ENCODE peak calls at places on chromosomes 3 and 15, in ten cellular contexts. G, R, A, H, N, T, K, I, L and O are unnamed samples.

GRCh38 chr3:66036586-66037061 is 2.1 kb downstream of the MAGI1 start:
- DNase-seq in G (peak; percentile 45), R (no peak), A (peak; percentile 85), H (peak; percentile 72), N (peak; percentile 23), T (no peak), K (no peak), I (no peak), L (no peak), O (no peak)

GRCh38 chr3:50534721-50535330 is 31.4 kb upstream of the CACNA2D2 start:
- DNase-seq in G (no peak), R (no peak), A (no peak), H (no peak), N (no peak), T (no peak), K (no peak), I (no peak), L (no peak), O (no peak)

GRCh38 chr15:68241088-68241935 is 11.8 kb upstream of the CLN6 start:
- DNase-seq in G (no peak), R (no peak), A (no peak), H (peak; percentile 45), N (no peak), T (no peak), K (no peak), I (no peak), L (no peak), O (no peak)

GRCh38 chr3:184500344-184500923 is 61.2 kb upstream of the EPHB3 start:
- DNase-seq in G (no peak), R (no peak), A (no peak), H (peak; percentile 60), N (no peak), T (no peak), K (no peak), I (no peak), L (no peak), O (no peak)

GRCh38 chr3:189457201-189457607 is 174.0 kb upstream of the TP63 start:
- DNase-seq in G (no peak), R (no peak), A (peak; percentile 2), H (no peak), N (no peak), T (no peak), K (no peak), I (no peak), L (no peak), O (no peak)

GRCh38 chr3:112078125-112079083 is 7.8 kb upstream of the C3orf52 start:
- DNase-seq in G (no peak), R (no peak), A (no peak), H (no peak), N (no peak), T (no peak), K (no peak), I (no peak), L (no peak), O (no peak)

GRCh38 chr15:62977952-62978811 is 64.4 kb upstream of the TPM1 start:
- DNase-seq in G (no peak), R (no peak), A (peak; percentile 60), H (no peak), N (no peak), T (no peak), K (no peak), I (peak; percentile 74), L (no peak), O (no peak)

GRCh38 chr15:74784426-74784825 is 2.5 kb downstream of the CSK start:
- DNase-seq in G (no peak), R (peak; percentile 18), A (no peak), H (no peak), N (no peak), T (no peak), K (no peak), I (no peak), L (no peak), O (no peak)

GRCh38 chr15:33675246-33675645 is 293.1 kb upstream of the CHRM5 start:
- DNase-seq in G (no peak), R (no peak), A (no peak), H (peak; percentile 81), N (no peak), T (no peak), K (no peak), I (no peak), L (no peak), O (no peak)

GRCh38 chr3:185317674-185318073 is 45.3 kb upstream of the MAP3K13 start:
- DNase-seq in G (no peak), R (no peak), A (no peak), H (no peak), N (no peak), T (no peak), K (no peak), I (no peak), L (no peak), O (no peak)

GRCh38 chr3:138051946-138052802 is 42.2 kb downstream of the CLDN18 start:
- DNase-seq in G (peak; percentile 69), R (no peak), A (peak; percentile 49), H (peak; percentile 76), N (no peak), T (no peak), K (no peak), I (no peak), L (no peak), O (peak; percentile 80)

GRCh38 chr15:53469422-53469821 is 290.0 kb downstream of the WDR72 start:
- DNase-seq in G (no peak), R (no peak), A (no peak), H (no peak), N (no peak), T (no peak), K (no peak), I (no peak), L (no peak), O (no peak)

GRCh38 chr3:78867409-78868372 is 900.1 kb downstream of the ROBO1 start:
- DNase-seq in G (no peak), R (no peak), A (no peak), H (no peak), N (no peak), T (no peak), K (no peak), I (no peak), L (no peak), O (no peak)

GRCh38 chr3:124213641-124214040 is 221.7 kb upstream of the ROPN1 start:
- DNase-seq in G (no peak), R (no peak), A (no peak), H (no peak), N (no peak), T (no peak), K (no peak), I (no peak), L (no peak), O (no peak)

GRCh38 chr15:51155906-51156305 is 61.2 kb upstream of the TNFAIP8L3 start:
- DNase-seq in G (no peak), R (no peak), A (no peak), H (no peak), N (no peak), T (no peak), K (no peak), I (no peak), L (no peak), O (no peak)

GRCh38 chr3:11720220-11721113 is 76.8 kb upstream of the VGLL4 start:
- DNase-seq in G (peak; percentile 88), R (peak; percentile 58), A (peak; percentile 81), H (peak; percentile 74), N (peak; percentile 69), T (peak; percentile 82), K (peak; percentile 65), I (peak; percentile 82), L (peak; percentile 36), O (peak; percentile 91)

GRCh38 chr3:106004137-106004600 is 135.4 kb upstream of the CBLB start:
- DNase-seq in G (no peak), R (no peak), A (peak; percentile 66), H (no peak), N (no peak), T (no peak), K (no peak), I (no peak), L (no peak), O (no peak)

GRCh38 chr3:49013738-49014660 is 4.4 kb downstream of the DALRD3 start:
- DNase-seq in G (no peak), R (no peak), A (peak; percentile 50), H (peak; percentile 88), N (no peak), T (peak; percentile 70), K (no peak), I (no peak), L (no peak), O (no peak)

DNA sequence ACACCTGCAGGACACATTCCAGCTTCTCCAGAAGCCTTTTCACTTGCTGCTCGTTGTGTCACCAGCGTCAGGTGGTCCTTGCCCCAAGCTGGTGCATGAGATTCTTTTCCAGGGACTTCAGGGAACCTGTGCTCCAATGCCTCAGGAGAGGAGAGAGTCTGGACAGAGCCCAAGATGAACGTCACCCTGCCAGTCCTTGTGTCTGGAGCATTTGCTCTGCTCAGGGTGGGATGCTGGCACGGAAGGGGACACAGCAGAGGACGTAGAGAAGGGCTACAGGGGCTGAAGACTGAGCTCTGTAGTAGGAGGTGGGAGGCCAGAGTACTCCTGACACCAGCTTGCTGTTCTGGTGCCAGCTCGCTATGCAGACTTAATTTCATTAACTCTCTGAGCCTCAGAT is 262.1 kb downstream of the XXYLT1 start:
- DNase-seq in G (no peak), R (no peak), A (no peak), H (no peak), N (no peak), T (no peak), K (no peak), I (no peak), L (no peak), O (peak; percentile 32)
- H3K4me1 ChIP-seq in G (no peaks in the 10 kb centered on the region), R (no peaks in the 10 kb centered on the region), A (no peaks in the 10 kb centered on the region), H (peaks cover 4% of the 10 kb centered on the region), N (peaks cover under 1% of the 10 kb centered on the region), T (no peaks in the 10 kb centered on the region), K (no peaks in the 10 kb centered on the region), I (peaks cover under 1% of the 10 kb centered on the region), L (no peaks in the 10 kb centered on the region), O (no peaks in the 10 kb centered on the region)

DNA sequence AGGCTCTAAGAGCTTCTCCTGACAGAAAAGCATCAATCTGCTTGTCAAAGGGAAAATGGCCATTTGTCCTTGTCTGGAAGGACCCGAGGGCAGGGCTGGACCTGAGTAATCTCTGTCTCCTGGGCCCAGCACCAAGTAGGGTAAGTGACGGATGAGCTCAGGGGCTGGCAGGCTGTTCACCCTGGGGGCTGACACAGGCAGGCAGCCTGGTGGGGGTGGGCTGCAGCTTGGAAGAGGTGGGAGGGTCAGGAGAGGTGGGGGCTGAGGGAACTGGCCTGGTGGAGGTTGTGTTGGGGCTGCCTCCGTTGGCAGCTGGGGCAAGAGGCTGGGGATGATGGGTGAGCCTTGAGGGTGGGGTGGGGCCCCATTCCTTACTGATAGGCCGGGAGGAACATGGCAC is 42.3 kb upstream of the ADPGK start:
- DNase-seq in G (no peak), R (no peak), A (no peak), H (no peak), N (no peak), T (no peak), K (no peak), I (no peak), L (no peak), O (no peak)
- H3K4me1 ChIP-seq in G (no peaks in the 10 kb centered on the region), R (no peaks in the 10 kb centered on the region), A (no peaks in the 10 kb centered on the region), H (peaks cover 3% of the 10 kb centered on the region), N (no peaks in the 10 kb centered on the region), T (no peaks in the 10 kb centered on the region), K (no peaks in the 10 kb centered on the region), I (no peaks in the 10 kb centered on the region), L (peaks cover 9% of the 10 kb centered on the region), O (no peaks in the 10 kb centered on the region)

GRCh38 chr3:31225923-31226322 is 306.8 kb upstream of the STT3B start:
- DNase-seq in G (no peak), R (no peak), A (no peak), H (no peak), N (no peak), T (no peak), K (no peak), I (no peak), L (no peak), O (no peak)
- H3K4me1 ChIP-seq in G (peaks cover 19% of the 10 kb centered on the region), R (peaks cover 87% of the 10 kb centered on the region), A (peaks cover 2% of the 10 kb centered on the region), H (peaks cover 6% of the 10 kb centered on the region), N (no peaks in the 10 kb centered on the region), T (peaks cover 2% of the 10 kb centered on the region), K (no peaks in the 10 kb centered on the region), I (no peaks in the 10 kb centered on the region), L (no peaks in the 10 kb centered on the region), O (no peaks in the 10 kb centered on the region)

GRCh38 chr3:31903686-31904431 is 77.2 kb downstream of the OSBPL10 start:
- DNase-seq in G (no peak), R (no peak), A (no peak), H (no peak), N (no peak), T (no peak), K (no peak), I (no peak), L (no peak), O (no peak)
- H3K4me1 ChIP-seq in G (peaks cover 13% of the 10 kb centered on the region), R (no peaks in the 10 kb centered on the region), A (peaks cover 14% of the 10 kb centered on the region), H (peaks cover 65% of the 10 kb centered on the region), N (peaks cover 7% of the 10 kb centered on the region), T (peaks cover 2% of the 10 kb centered on the region), K (no peaks in the 10 kb centered on the region), I (no peaks in the 10 kb centered on the region), L (peaks cover 37% of the 10 kb centered on the region), O (peaks cover 6% of the 10 kb centered on the region)